ENCODE peak calls at places on chromosome 16, in five cellular contexts. One of them, this sample, is unnamed.

GRCh38 chr16:80314042-80314441 is 226.8 kb upstream of the DYNLRB2 start:
- DNase-seq in CD8-positive, alpha-beta T cell: no peak
- DNase-seq in prostate gland: no peak
- DNase-seq in astrocyte of the cerebellum: no peak
- DNase-seq in cardiac fibroblast: no peak
- DNase-seq in this sample: no peak

GRCh38 chr16:78516006-78516405 is 416.6 kb downstream of the WWOX start:
- DNase-seq in cardiac fibroblast: no peak
- DNase-seq in prostate gland: no peak
- DNase-seq in CD8-positive, alpha-beta T cell: no peak
- DNase-seq in astrocyte of the cerebellum: no peak
- DNase-seq in this sample: no peak

GRCh38 chr16:71421911-71422310 is 19.9 kb downstream of the TLE7 start:
- DNase-seq in astrocyte of the cerebellum: no peak
- DNase-seq in cardiac fibroblast: no peak
- DNase-seq in CD8-positive, alpha-beta T cell: no peak
- DNase-seq in prostate gland: no peak
- DNase-seq in this sample: no peak

GRCh38 chr16:10600792-10601443 is 20.5 kb upstream of the EMP2 start:
- DNase-seq in cardiac fibroblast: no peak
- DNase-seq in astrocyte of the cerebellum: no peak
- DNase-seq in prostate gland: no peak
- DNase-seq in CD8-positive, alpha-beta T cell: no peak
- DNase-seq in this sample: no peak

GRCh38 chr16:86363836-86364618 is 146.3 kb upstream of the FOXF1 start:
- DNase-seq in cardiac fibroblast: peak
- DNase-seq in CD8-positive, alpha-beta T cell: no peak
- DNase-seq in prostate gland: peak
- DNase-seq in astrocyte of the cerebellum: no peak
- DNase-seq in this sample: no peak

GRCh38 chr16:27768651-27769270 is 218.8 kb downstream of the KATNIP start:
- DNase-seq in cardiac fibroblast: no peak
- DNase-seq in CD8-positive, alpha-beta T cell: no peak
- DNase-seq in prostate gland: no peak
- DNase-seq in astrocyte of the cerebellum: no peak
- DNase-seq in this sample: no peak

GRCh38 chr16:72442381-72443158 is 270.6 kb upstream of the PMFBP1 start:
- DNase-seq in CD8-positive, alpha-beta T cell: no peak
- DNase-seq in cardiac fibroblast: no peak
- DNase-seq in prostate gland: no peak
- DNase-seq in astrocyte of the cerebellum: no peak
- DNase-seq in this sample: no peak

GRCh38 chr16:62041401-62041800 is 5.2 kb upstream of the CDH8 start:
- DNase-seq in CD8-positive, alpha-beta T cell: no peak
- DNase-seq in prostate gland: no peak
- DNase-seq in astrocyte of the cerebellum: peak
- DNase-seq in cardiac fibroblast: peak
- DNase-seq in this sample: no peak

GRCh38 chr16:49593423-49594040 is 219.9 kb downstream of the C16orf78 start:
- DNase-seq in astrocyte of the cerebellum: no peak
- DNase-seq in prostate gland: no peak
- DNase-seq in cardiac fibroblast: no peak
- DNase-seq in CD8-positive, alpha-beta T cell: no peak
- DNase-seq in this sample: no peak

GRCh38 chr16:704552-705380 is 835 bp downstream of the FBXL16 start:
- DNase-seq in cardiac fibroblast: no peak
- DNase-seq in astrocyte of the cerebellum: no peak
- DNase-seq in CD8-positive, alpha-beta T cell: no peak
- DNase-seq in prostate gland: no peak
- DNase-seq in this sample: no peak
- H3K4me3 ChIP-seq in cardiac fibroblast: no peak
- H3K4me3 ChIP-seq in astrocyte of the cerebellum: no peak
- H3K4me3 ChIP-seq in CD8-positive, alpha-beta T cell: no peak
- H3K4me3 ChIP-seq in prostate gland: peak
- H3K4me3 ChIP-seq in this sample: peak

GRCh38 chr16:84368327-84368996 is at the start of gene ATP2C2:
- DNase-seq in cardiac fibroblast: no peak
- DNase-seq in astrocyte of the cerebellum: no peak
- DNase-seq in CD8-positive, alpha-beta T cell: no peak
- DNase-seq in prostate gland: peak
- DNase-seq in this sample: no peak
- H3K4me3 ChIP-seq in cardiac fibroblast: no peak
- H3K4me3 ChIP-seq in astrocyte of the cerebellum: no peak
- H3K4me3 ChIP-seq in CD8-positive, alpha-beta T cell: no peak
- H3K4me3 ChIP-seq in prostate gland: peak
- H3K4me3 ChIP-seq in this sample: no peak

DNA sequence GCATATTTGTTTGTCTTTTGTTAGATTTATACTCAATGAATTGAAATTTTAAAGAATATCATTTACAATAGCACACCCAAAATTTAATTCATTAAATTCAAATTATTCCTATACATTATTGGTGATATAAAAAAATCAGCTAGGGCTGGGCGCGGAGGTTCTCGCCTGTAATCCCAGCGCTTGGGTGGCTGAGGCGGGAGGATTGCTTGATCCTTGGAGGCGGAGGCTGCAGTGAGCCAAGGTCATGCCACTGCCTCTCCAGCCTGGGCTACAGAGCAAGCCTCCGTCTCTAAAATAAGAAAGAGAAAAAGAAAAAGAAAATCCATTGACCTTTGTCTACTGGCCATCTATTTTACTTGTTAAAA is 4.5 kb upstream of the PRDM7 start:
- DNase-seq in cardiac fibroblast: no peak
- DNase-seq in prostate gland: no peak
- DNase-seq in CD8-positive, alpha-beta T cell: no peak
- DNase-seq in astrocyte of the cerebellum: no peak
- DNase-seq in this sample: no peak
- H3K4me3 ChIP-seq in cardiac fibroblast: no peak
- H3K4me3 ChIP-seq in prostate gland: no peak
- H3K4me3 ChIP-seq in CD8-positive, alpha-beta T cell: no peak
- H3K4me3 ChIP-seq in astrocyte of the cerebellum: no peak
- H3K4me3 ChIP-seq in this sample: no peak

GRCh38 chr16:20799599-20799998 is 6.7 kb downstream of the ERI2 start:
- DNase-seq in astrocyte of the cerebellum: no peak
- DNase-seq in prostate gland: no peak
- DNase-seq in CD8-positive, alpha-beta T cell: no peak
- DNase-seq in cardiac fibroblast: peak
- DNase-seq in this sample: no peak

GRCh38 chr16:20798364-20798763 is 7.9 kb downstream of the ERI2 start:
- DNase-seq in astrocyte of the cerebellum: no peak
- DNase-seq in CD8-positive, alpha-beta T cell: no peak
- DNase-seq in cardiac fibroblast: no peak
- DNase-seq in prostate gland: no peak
- DNase-seq in this sample: no peak

GRCh38 chr16:20803192-20803560 is 3.1 kb downstream of the ERI2 start:
- DNase-seq in prostate gland: no peak
- DNase-seq in astrocyte of the cerebellum: no peak
- DNase-seq in CD8-positive, alpha-beta T cell: no peak
- DNase-seq in cardiac fibroblast: no peak
- DNase-seq in this sample: no peak

GRCh38 chr16:20803561-20804214 is 2.6 kb downstream of the ERI2 start:
- DNase-seq in cardiac fibroblast: no peak
- DNase-seq in prostate gland: no peak
- DNase-seq in CD8-positive, alpha-beta T cell: no peak
- DNase-seq in astrocyte of the cerebellum: no peak
- DNase-seq in this sample: no peak

DNA sequence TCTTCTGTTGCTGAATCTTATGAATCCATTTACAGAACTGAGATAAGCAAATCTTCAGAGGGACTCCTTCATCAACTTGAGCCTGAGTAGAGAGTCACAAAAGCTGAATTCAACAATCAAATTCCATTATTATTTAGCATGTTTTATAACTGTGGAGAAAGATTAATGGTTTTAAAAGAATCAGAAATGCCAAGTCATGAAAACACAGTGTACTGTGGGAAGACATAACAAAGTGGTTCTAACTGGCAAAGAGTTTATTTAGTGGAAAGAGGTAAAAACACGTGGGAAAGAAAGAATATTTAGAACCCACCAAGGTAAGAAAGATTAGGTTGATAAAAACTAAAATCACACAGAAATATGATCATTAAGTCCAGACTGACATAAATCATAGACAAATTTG is 5.0 kb downstream of the ERI2 start:
- DNase-seq in astrocyte of the cerebellum: no peak
- DNase-seq in CD8-positive, alpha-beta T cell: no peak
- DNase-seq in cardiac fibroblast: no peak
- DNase-seq in prostate gland: no peak
- DNase-seq in this sample: no peak
- H3K4me3 ChIP-seq in astrocyte of the cerebellum: no peak
- H3K4me3 ChIP-seq in CD8-positive, alpha-beta T cell: no peak
- H3K4me3 ChIP-seq in cardiac fibroblast: no peak
- H3K4me3 ChIP-seq in prostate gland: no peak
- H3K4me3 ChIP-seq in this sample: no peak

GRCh38 chr16:22147853-22148252 is 14.5 kb upstream of the SDR42E2 start:
- DNase-seq in prostate gland: no peak
- DNase-seq in astrocyte of the cerebellum: no peak
- DNase-seq in CD8-positive, alpha-beta T cell: no peak
- DNase-seq in cardiac fibroblast: no peak
- DNase-seq in this sample: no peak
- H3K4me3 ChIP-seq in prostate gland: no peak
- H3K4me3 ChIP-seq in astrocyte of the cerebellum: no peak
- H3K4me3 ChIP-seq in CD8-positive, alpha-beta T cell: no peak
- H3K4me3 ChIP-seq in cardiac fibroblast: no peak
- H3K4me3 ChIP-seq in this sample: no peak

GRCh38 chr16:74094514-74094913 is 202.1 kb upstream of the PSMD7 start:
- DNase-seq in CD8-positive, alpha-beta T cell: no peak
- DNase-seq in prostate gland: no peak
- DNase-seq in cardiac fibroblast: no peak
- DNase-seq in astrocyte of the cerebellum: no peak
- DNase-seq in this sample: no peak

GRCh38 chr16:74094962-74095361 is 201.7 kb upstream of the PSMD7 start:
- DNase-seq in cardiac fibroblast: no peak
- DNase-seq in CD8-positive, alpha-beta T cell: no peak
- DNase-seq in prostate gland: no peak
- DNase-seq in astrocyte of the cerebellum: no peak
- DNase-seq in this sample: no peak

DNA sequence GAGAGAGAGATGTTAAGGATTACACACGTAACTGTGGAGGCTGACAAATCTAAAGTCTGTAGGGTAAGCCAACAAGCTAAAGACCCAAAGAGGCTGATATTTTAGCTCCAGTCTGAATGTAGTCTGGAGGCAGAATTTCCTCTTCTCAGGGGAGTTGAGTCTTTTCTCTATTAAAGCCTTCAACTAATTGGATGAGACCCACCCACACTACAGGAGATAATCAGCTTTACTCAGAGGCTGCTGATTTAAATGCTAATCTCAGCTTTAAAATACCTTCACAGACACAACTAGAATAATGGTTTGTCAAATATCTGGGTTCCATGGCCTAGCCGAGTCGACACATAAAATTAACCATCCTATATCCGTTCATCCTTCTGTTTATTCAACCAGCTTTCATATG is 204.3 kb upstream of the PSMD7 start:
- DNase-seq in CD8-positive, alpha-beta T cell: no peak
- DNase-seq in cardiac fibroblast: no peak
- DNase-seq in prostate gland: no peak
- DNase-seq in astrocyte of the cerebellum: no peak
- DNase-seq in this sample: no peak
- H3K4me3 ChIP-seq in CD8-positive, alpha-beta T cell: no peak
- H3K4me3 ChIP-seq in cardiac fibroblast: no peak
- H3K4me3 ChIP-seq in prostate gland: no peak
- H3K4me3 ChIP-seq in astrocyte of the cerebellum: no peak
- H3K4me3 ChIP-seq in this sample: no peak

GRCh38 chr16:67481561-67482259 is 753 bp upstream of the ATP6V0D1 start:
- DNase-seq in cardiac fibroblast: peak
- DNase-seq in CD8-positive, alpha-beta T cell: peak
- DNase-seq in prostate gland: no peak
- DNase-seq in astrocyte of the cerebellum: no peak
- DNase-seq in this sample: no peak
- H3K4me3 ChIP-seq in cardiac fibroblast: peak
- H3K4me3 ChIP-seq in CD8-positive, alpha-beta T cell: peak
- H3K4me3 ChIP-seq in prostate gland: peak
- H3K4me3 ChIP-seq in astrocyte of the cerebellum: peak
- H3K4me3 ChIP-seq in this sample: peak

DNA sequence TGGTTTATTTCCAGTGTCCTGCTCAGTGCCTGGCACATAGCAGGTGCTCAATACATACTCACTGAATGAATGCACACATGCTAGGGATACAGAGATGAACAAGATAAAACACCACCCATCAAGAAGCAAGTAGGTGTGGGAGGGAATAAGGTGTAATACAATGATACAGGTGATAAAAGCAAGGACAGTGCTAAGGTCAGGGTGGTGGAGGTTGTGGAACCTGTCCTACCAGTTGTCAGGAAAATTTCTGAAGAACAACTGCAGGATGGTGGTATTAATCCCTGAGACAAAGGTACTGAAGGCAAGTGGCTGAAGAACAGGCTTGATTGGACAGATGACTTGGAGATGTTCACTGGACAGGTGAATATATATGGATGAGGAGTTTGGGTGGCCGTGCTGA is 1.8 kb downstream of the KNOP1 start:
- DNase-seq in CD8-positive, alpha-beta T cell: no peak
- DNase-seq in prostate gland: no peak
- DNase-seq in cardiac fibroblast: no peak
- DNase-seq in astrocyte of the cerebellum: no peak
- DNase-seq in this sample: no peak
- H3K4me3 ChIP-seq in CD8-positive, alpha-beta T cell: no peak
- H3K4me3 ChIP-seq in prostate gland: no peak
- H3K4me3 ChIP-seq in cardiac fibroblast: no peak
- H3K4me3 ChIP-seq in astrocyte of the cerebellum: no peak
- H3K4me3 ChIP-seq in this sample: no peak

This sample was measured in BJ.